ENCODE peak calls at places on chromosome 1, in eight cellular contexts. F, D, O, V, T, X, H and N are unnamed samples.
A peak's percentile ranks its signal among the peaks of the same experiment; 100 is the strongest.

GRCh38 chr1:74162333-74162732 is 35.6 kb downstream of the LRRIQ3 start:
- DNase-seq in F (no peak), D (no peak), O (no peak), V (no peak), T (no peak), X (no peak), H (no peak), N (no peak)

GRCh38 chr1:165114022-165114888 is 242.3 kb downstream of the LMX1A start:
- DNase-seq in F (peak; percentile 16), D (peak; percentile 72), O (peak; percentile 85), V (no peak), T (peak; percentile 51), X (no peak), H (peak; percentile 67), N (no peak)

GRCh38 chr1:150558761-150559626 is 9.8 kb downstream of the ADAMTSL4 start:
- DNase-seq in F (no peak), D (no peak), O (no peak), V (no peak), T (no peak), X (no peak), H (peak; percentile 55), N (no peak)

GRCh38 chr1:119001181-119002018 is 13.3 kb upstream of the TBX15 start:
- DNase-seq in F (no peak), D (no peak), O (no peak), V (no peak), T (no peak), X (no peak), H (peak; percentile 59), N (peak; percentile 35)

GRCh38 chr1:76013209-76013581 is 61.4 kb upstream of the ST6GALNAC3 start:
- DNase-seq in F (no peak), D (no peak), O (no peak), V (no peak), T (no peak), X (no peak), H (no peak), N (no peak)

GRCh38 chr1:202547215-202547614 is 163.0 kb downstream of the SYT2 start:
- DNase-seq in F (no peak), D (no peak), O (no peak), V (no peak), T (no peak), X (no peak), H (no peak), N (no peak)

GRCh38 chr1:20507248-20507563 is 745 bp downstream of the MUL1 start:
- DNase-seq in F (no peak), D (no peak), O (no peak), V (no peak), T (no peak), X (no peak), H (no peak), N (no peak)

GRCh38 chr1:67685558-67686271 is 714 bp downstream of the GADD45A start:
- DNase-seq in F (no peak), D (peak; percentile 31), O (peak; percentile 45), V (peak; percentile 67), T (no peak), X (peak; percentile 47), H (peak; percentile 62), N (peak; percentile 44)

GRCh38 chr1:52759908-52760307 is 33.7 kb downstream of the ZYG11B start:
- DNase-seq in F (no peak), D (no peak), O (no peak), V (no peak), T (no peak), X (no peak), H (no peak), N (no peak)

GRCh38 chr1:46749921-46750404 is 31.0 kb upstream of the EFCAB14 start:
- DNase-seq in F (no peak), D (no peak), O (peak; percentile 81), V (no peak), T (no peak), X (no peak), H (no peak), N (no peak)